ENCODE peak calls at places on chromosomes 4 and X, in seven cellular contexts. One of them, this sample, is unnamed.

GRCh38 chrX:45497290-45497689 is 296.6 kb upstream of the DIPK2B start:
- DNase-seq in kidney: no peak
- DNase-seq in left ventricle myocardium inferior: no peak
- DNase-seq in NCI-H1105 treated with DMSO at 0.1 percent for 48 hours: no peak
- DNase-seq in NCI-H1092 treated with DMSO at 0.1 percent for 48 hours: no peak
- DNase-seq in KG1: no peak
- DNase-seq in adipocyte: no peak
- DNase-seq in this sample: no peak

GRCh38 chrX:378443-378842 is 8.3 kb downstream of the PPP2R3B start:
- DNase-seq in kidney: peak; percentile 8
- DNase-seq in left ventricle myocardium inferior: no peak
- DNase-seq in NCI-H1105 treated with DMSO at 0.1 percent for 48 hours: no peak
- DNase-seq in NCI-H1092 treated with DMSO at 0.1 percent for 48 hours: no peak
- DNase-seq in KG1: no peak
- DNase-seq in adipocyte: no peak
- DNase-seq in this sample: no peak

GRCh38 chr4:17285747-17286146 is 226.1 kb downstream of the QDPR start:
- DNase-seq in kidney: no peak
- DNase-seq in left ventricle myocardium inferior: no peak
- DNase-seq in NCI-H1105 treated with DMSO at 0.1 percent for 48 hours: no peak
- DNase-seq in NCI-H1092 treated with DMSO at 0.1 percent for 48 hours: no peak
- DNase-seq in KG1: no peak
- DNase-seq in adipocyte: no peak
- DNase-seq in this sample: no peak

GRCh38 chr4:147749811-147750321 is 18.0 kb downstream of the ARHGAP10 start:
- DNase-seq in kidney: no peak
- DNase-seq in left ventricle myocardium inferior: no peak
- DNase-seq in NCI-H1105 treated with DMSO at 0.1 percent for 48 hours: peak; percentile 63
- DNase-seq in NCI-H1092 treated with DMSO at 0.1 percent for 48 hours: peak; percentile 39
- DNase-seq in KG1: no peak
- DNase-seq in adipocyte: no peak
- DNase-seq in this sample: no peak

GRCh38 chrX:103382893-103383292 is 6.6 kb downstream of the BEX3 start:
- DNase-seq in kidney: no peak
- DNase-seq in left ventricle myocardium inferior: no peak
- DNase-seq in NCI-H1105 treated with DMSO at 0.1 percent for 48 hours: no peak
- DNase-seq in NCI-H1092 treated with DMSO at 0.1 percent for 48 hours: no peak
- DNase-seq in KG1: no peak
- DNase-seq in adipocyte: no peak
- DNase-seq in this sample: no peak

GRCh38 chrX:150767475-150768131 is 74.4 kb downstream of the MTMR1 start:
- DNase-seq in kidney: peak; percentile 48
- DNase-seq in left ventricle myocardium inferior: no peak
- DNase-seq in NCI-H1105 treated with DMSO at 0.1 percent for 48 hours: no peak
- DNase-seq in NCI-H1092 treated with DMSO at 0.1 percent for 48 hours: no peak
- DNase-seq in KG1: no peak
- DNase-seq in adipocyte: peak; percentile 76
- DNase-seq in this sample: no peak

GRCh38 chr4:648579-649292 is 23.4 kb downstream of the PDE6B start:
- DNase-seq in kidney: peak; percentile 71
- DNase-seq in left ventricle myocardium inferior: no peak
- DNase-seq in NCI-H1105 treated with DMSO at 0.1 percent for 48 hours: no peak
- DNase-seq in NCI-H1092 treated with DMSO at 0.1 percent for 48 hours: no peak
- DNase-seq in KG1: no peak
- DNase-seq in adipocyte: no peak
- DNase-seq in this sample: no peak

GRCh38 chr4:100849319-100849718 is 331.5 kb upstream of the EMCN start:
- DNase-seq in kidney: no peak
- DNase-seq in left ventricle myocardium inferior: no peak
- DNase-seq in NCI-H1105 treated with DMSO at 0.1 percent for 48 hours: peak; percentile 61
- DNase-seq in NCI-H1092 treated with DMSO at 0.1 percent for 48 hours: no peak
- DNase-seq in KG1: no peak
- DNase-seq in adipocyte: no peak
- DNase-seq in this sample: peak; percentile 74

GRCh38 chrX:17496407-17496806 is 121.4 kb downstream of the NHS start:
- DNase-seq in kidney: no peak
- DNase-seq in left ventricle myocardium inferior: no peak
- DNase-seq in NCI-H1105 treated with DMSO at 0.1 percent for 48 hours: peak; percentile 29
- DNase-seq in NCI-H1092 treated with DMSO at 0.1 percent for 48 hours: no peak
- DNase-seq in KG1: no peak
- DNase-seq in adipocyte: no peak
- DNase-seq in this sample: no peak

GRCh38 chr4:149409186-149410056 is 406.2 kb downstream of the IQCM start:
- DNase-seq in kidney: peak; percentile 35
- DNase-seq in left ventricle myocardium inferior: peak; percentile 51
- DNase-seq in NCI-H1105 treated with DMSO at 0.1 percent for 48 hours: no peak
- DNase-seq in NCI-H1092 treated with DMSO at 0.1 percent for 48 hours: no peak
- DNase-seq in KG1: no peak
- DNase-seq in adipocyte: peak; percentile 58
- DNase-seq in this sample: no peak

GRCh38 chrX:130028196-130028595 is 45.8 kb downstream of the BCORL1 start:
- DNase-seq in kidney: no peak
- DNase-seq in left ventricle myocardium inferior: peak; percentile 35
- DNase-seq in NCI-H1105 treated with DMSO at 0.1 percent for 48 hours: no peak
- DNase-seq in NCI-H1092 treated with DMSO at 0.1 percent for 48 hours: no peak
- DNase-seq in KG1: no peak
- DNase-seq in adipocyte: peak; percentile 48
- DNase-seq in this sample: no peak

GRCh38 chr4:81165853-81166430 is 49.1 kb downstream of the PRKG2 start:
- DNase-seq in kidney: no peak
- DNase-seq in left ventricle myocardium inferior: no peak
- DNase-seq in NCI-H1105 treated with DMSO at 0.1 percent for 48 hours: no peak
- DNase-seq in NCI-H1092 treated with DMSO at 0.1 percent for 48 hours: peak; percentile 31
- DNase-seq in KG1: no peak
- DNase-seq in adipocyte: no peak
- DNase-seq in this sample: no peak

GRCh38 chr4:183257808-183258207 is 62.3 kb downstream of the CLDN22 start:
- DNase-seq in kidney: no peak
- DNase-seq in left ventricle myocardium inferior: no peak
- DNase-seq in NCI-H1105 treated with DMSO at 0.1 percent for 48 hours: no peak
- DNase-seq in NCI-H1092 treated with DMSO at 0.1 percent for 48 hours: no peak
- DNase-seq in KG1: no peak
- DNase-seq in adipocyte: no peak
- DNase-seq in this sample: no peak

GRCh38 chrX:108464604-108465003 is 25.0 kb downstream of the COL4A5 start:
- DNase-seq in kidney: no peak
- DNase-seq in left ventricle myocardium inferior: no peak
- DNase-seq in NCI-H1105 treated with DMSO at 0.1 percent for 48 hours: no peak
- DNase-seq in NCI-H1092 treated with DMSO at 0.1 percent for 48 hours: no peak
- DNase-seq in KG1: no peak
- DNase-seq in adipocyte: peak; percentile 64
- DNase-seq in this sample: no peak

GRCh38 chr4:26197018-26197779 is 123.6 kb upstream of the RBPJ start:
- DNase-seq in kidney: no peak
- DNase-seq in left ventricle myocardium inferior: no peak
- DNase-seq in NCI-H1105 treated with DMSO at 0.1 percent for 48 hours: no peak
- DNase-seq in NCI-H1092 treated with DMSO at 0.1 percent for 48 hours: no peak
- DNase-seq in KG1: peak; percentile 14
- DNase-seq in adipocyte: peak; percentile 60
- DNase-seq in this sample: no peak

GRCh38 chr4:98341309-98341708 is 80.1 kb downstream of the RAP1GDS1 start:
- DNase-seq in kidney: no peak
- DNase-seq in left ventricle myocardium inferior: no peak
- DNase-seq in NCI-H1105 treated with DMSO at 0.1 percent for 48 hours: no peak
- DNase-seq in NCI-H1092 treated with DMSO at 0.1 percent for 48 hours: no peak
- DNase-seq in KG1: no peak
- DNase-seq in adipocyte: peak; percentile 66
- DNase-seq in this sample: no peak

GRCh38 chr4:65367306-65367705 is 303.0 kb downstream of the EPHA5 start:
- DNase-seq in kidney: no peak
- DNase-seq in left ventricle myocardium inferior: no peak
- DNase-seq in NCI-H1105 treated with DMSO at 0.1 percent for 48 hours: peak; percentile 11
- DNase-seq in NCI-H1092 treated with DMSO at 0.1 percent for 48 hours: no peak
- DNase-seq in KG1: no peak
- DNase-seq in adipocyte: peak; percentile 30
- DNase-seq in this sample: no peak

GRCh38 chrX:63424063-63424462 is 72.9 kb upstream of the SPIN4 start:
- DNase-seq in kidney: no peak
- DNase-seq in left ventricle myocardium inferior: no peak
- DNase-seq in NCI-H1105 treated with DMSO at 0.1 percent for 48 hours: no peak
- DNase-seq in NCI-H1092 treated with DMSO at 0.1 percent for 48 hours: no peak
- DNase-seq in KG1: no peak
- DNase-seq in adipocyte: no peak
- DNase-seq in this sample: no peak

GRCh38 chrX:133384454-133384853 is 30.8 kb downstream of the GPC4 start:
- DNase-seq in kidney: no peak
- DNase-seq in left ventricle myocardium inferior: no peak
- DNase-seq in NCI-H1105 treated with DMSO at 0.1 percent for 48 hours: no peak
- DNase-seq in NCI-H1092 treated with DMSO at 0.1 percent for 48 hours: no peak
- DNase-seq in KG1: no peak
- DNase-seq in adipocyte: no peak
- DNase-seq in this sample: no peak

GRCh38 chr4:169611157-169611556 is 1.2 kb downstream of the NEK1 start:
- DNase-seq in kidney: no peak
- DNase-seq in left ventricle myocardium inferior: no peak
- DNase-seq in NCI-H1105 treated with DMSO at 0.1 percent for 48 hours: peak; percentile 1
- DNase-seq in NCI-H1092 treated with DMSO at 0.1 percent for 48 hours: no peak
- DNase-seq in KG1: no peak
- DNase-seq in adipocyte: peak; percentile 32
- DNase-seq in this sample: no peak

GRCh38 chrX:154057790-154058189 is 38.1 kb upstream of the IRAK1 start:
- DNase-seq in kidney: no peak
- DNase-seq in left ventricle myocardium inferior: no peak
- DNase-seq in NCI-H1105 treated with DMSO at 0.1 percent for 48 hours: no peak
- DNase-seq in NCI-H1092 treated with DMSO at 0.1 percent for 48 hours: no peak
- DNase-seq in KG1: no peak
- DNase-seq in adipocyte: no peak
- DNase-seq in this sample: no peak

GRCh38 chr4:40377462-40378385 is 42.6 kb downstream of the CHRNA9 start:
- DNase-seq in kidney: no peak
- DNase-seq in left ventricle myocardium inferior: no peak
- DNase-seq in NCI-H1105 treated with DMSO at 0.1 percent for 48 hours: no peak
- DNase-seq in NCI-H1092 treated with DMSO at 0.1 percent for 48 hours: no peak
- DNase-seq in KG1: no peak
- DNase-seq in adipocyte: peak; percentile 9
- DNase-seq in this sample: no peak

GRCh38 chr4:158020175-158020574 is 152.7 kb downstream of the GASK1B start:
- DNase-seq in kidney: no peak
- DNase-seq in left ventricle myocardium inferior: no peak
- DNase-seq in NCI-H1105 treated with DMSO at 0.1 percent for 48 hours: no peak
- DNase-seq in NCI-H1092 treated with DMSO at 0.1 percent for 48 hours: no peak
- DNase-seq in KG1: no peak
- DNase-seq in adipocyte: peak; percentile 90
- DNase-seq in this sample: no peak

GRCh38 chrX:153767674-153768055 is 3.6 kb downstream of the PLXNB3 start:
- DNase-seq in kidney: peak; percentile 58
- DNase-seq in left ventricle myocardium inferior: no peak
- DNase-seq in NCI-H1105 treated with DMSO at 0.1 percent for 48 hours: no peak
- DNase-seq in NCI-H1092 treated with DMSO at 0.1 percent for 48 hours: no peak
- DNase-seq in KG1: no peak
- DNase-seq in adipocyte: no peak
- DNase-seq in this sample: no peak

GRCh38 chr4:141387299-141387698 is 166.6 kb downstream of the ZNF330 start:
- DNase-seq in kidney: no peak
- DNase-seq in left ventricle myocardium inferior: no peak
- DNase-seq in NCI-H1105 treated with DMSO at 0.1 percent for 48 hours: no peak
- DNase-seq in NCI-H1092 treated with DMSO at 0.1 percent for 48 hours: no peak
- DNase-seq in KG1: no peak
- DNase-seq in adipocyte: no peak
- DNase-seq in this sample: no peak